ENCODE peak calls at places on chromosomes 7 and 10, in ten cellular contexts. E, X, T, F, I, V, O, D, Q and J are unnamed samples.

GRCh38 chr10:14191871-14192270 is 138.9 kb downstream of the FRMD4A start:
- DNase-seq in F (no peak), D (no peak), X (no peak), I (no peak), V (no peak), E (no peak), Q (no peak), T (no peak), O (no peak), J (no peak)

GRCh38 chr7:141074162-141074989 is 512 bp downstream of the TMEM178B start:
- DNase-seq in D (no peak), Q (no peak), I (peak), E (no peak), V (peak), F (peak), O (no peak), X (peak), T (peak), J (no peak)

GRCh38 chr10:84540617-84541288 is 212.4 kb downstream of the CCSER2 start:
- DNase-seq in D (no peak), E (peak), F (peak), X (peak), T (peak), O (no peak), I (no peak), Q (peak), V (peak), J (peak)

GRCh38 chr7:157819517-157819807 is 482.7 kb downstream of the DNAJB6 start:
- DNase-seq in X (no peak), E (no peak), D (no peak), V (peak), I (no peak), O (no peak), T (peak), F (no peak), Q (no peak), J (no peak)

GRCh38 chr10:46551701-46552525 is 4.5 kb downstream of the GPRIN2 start:
- DNase-seq in D (no peak), O (no peak), E (no peak), F (no peak), T (peak), Q (no peak), X (peak), I (no peak), V (peak), J (no peak)

GRCh38 chr7:121084748-121085336 is 96.3 kb downstream of the CPED1 start:
- DNase-seq in F (no peak), I (no peak), V (no peak), T (no peak), E (peak), X (no peak), O (peak), Q (peak), D (peak), J (no peak)

GRCh38 chr7:106895246-106895864 is 30.3 kb downstream of the PIK3CG start:
- DNase-seq in E (no peak), F (no peak), Q (no peak), X (no peak), V (no peak), T (no peak), O (no peak), D (no peak), I (no peak), J (no peak)

GRCh38 chr7:151806938-151807775 is 69.8 kb downstream of the PRKAG2 start:
- DNase-seq in Q (no peak), F (no peak), I (no peak), O (no peak), V (peak), E (no peak), X (no peak), D (no peak), T (peak), J (no peak)

GRCh38 chr10:101065479-101066145 is 3.8 kb downstream of the KAZALD1 start:
- DNase-seq in F (no peak), T (no peak), E (peak), O (no peak), X (no peak), Q (peak), V (no peak), I (no peak), D (no peak), J (no peak)

GRCh38 chr10:127694580-127695193 is 42.3 kb upstream of the FOXI2 start:
- DNase-seq in I (peak), E (no peak), D (no peak), V (no peak), O (no peak), Q (peak), T (no peak), X (peak), F (no peak), J (no peak)

GRCh38 chr7:80277434-80278427 is 143.1 kb downstream of the GNAI1 start:
- DNase-seq in V (no peak), I (no peak), O (no peak), X (no peak), E (peak), T (no peak), Q (peak), F (no peak), D (no peak), J (no peak)

GRCh38 chr10:118870467-118871243 is 115.9 kb upstream of the CACUL1 start:
- DNase-seq in E (peak), Q (peak), F (no peak), I (no peak), T (no peak), D (no peak), O (no peak), X (peak), V (no peak), J (no peak)

GRCh38 chr10:72638586-72639440 is 12.9 kb upstream of the MICU1 start:
- DNase-seq in D (no peak), X (no peak), I (no peak), T (no peak), O (no peak), V (no peak), F (no peak), E (no peak), Q (no peak), J (no peak)

GRCh38 chr10:44510716-44511115 is 125.8 kb upstream of the CXCL12 start:
- DNase-seq in D (no peak), I (no peak), T (no peak), Q (peak), V (no peak), O (no peak), E (peak), X (no peak), F (no peak), J (no peak)

GRCh38 chr10:113059001-113059780 is 109.1 kb downstream of the TCF7L2 start:
- DNase-seq in E (no peak), T (no peak), D (peak), X (peak), O (no peak), V (no peak), Q (no peak), I (no peak), F (no peak), J (no peak)

GRCh38 chr10:118908487-118909280 is 120.8 kb upstream of the NANOS1 start:
- DNase-seq in O (no peak), D (no peak), T (no peak), F (no peak), Q (no peak), X (no peak), E (no peak), V (no peak), I (no peak), J (no peak)

GRCh38 chr7:94154858-94155257 is 150.7 kb upstream of the BET1 start:
- DNase-seq in Q (peak), D (no peak), F (no peak), E (no peak), T (no peak), O (no peak), V (no peak), I (no peak), X (peak), J (no peak)

GRCh38 chr7:106736123-106736507 is 75.2 kb upstream of the CCDC71L start:
- DNase-seq in I (no peak), V (no peak), X (no peak), Q (no peak), F (no peak), E (no peak), D (no peak), O (no peak), T (no peak), J (no peak)

GRCh38 chr7:79877874-79878465 is 256.7 kb upstream of the GNAI1 start:
- DNase-seq in T (no peak), V (no peak), E (no peak), O (no peak), X (no peak), D (no peak), I (no peak), F (no peak), Q (no peak), J (no peak)

GRCh38 chr7:32179567-32179966 is 109.4 kb upstream of the PDE1C start:
- DNase-seq in I (no peak), Q (peak), D (no peak), V (no peak), O (no peak), E (no peak), F (no peak), T (no peak), X (no peak), J (no peak)

GRCh38 chr10:76051007-76051936 is 619.8 kb downstream of the LRMDA start:
- DNase-seq in E (no peak), X (peak), T (no peak), V (no peak), Q (no peak), I (no peak), D (no peak), F (peak), O (no peak), J (no peak)

GRCh38 chr10:105063796-105064195 is 422.7 kb downstream of the SORCS3 start:
- DNase-seq in I (no peak), Q (peak), V (no peak), O (no peak), F (no peak), D (no peak), E (no peak), T (no peak), X (peak), J (no peak)

GRCh38 chr10:104059364-104059763 is 26.3 kb downstream of the COL17A1 start:
- DNase-seq in T (no peak), D (no peak), E (no peak), V (no peak), O (no peak), I (no peak), F (peak), X (peak), Q (no peak), J (no peak)

GRCh38 chr10:92419740-92420553 is 129.0 kb downstream of the MARCHF5 start:
- DNase-seq in O (no peak), V (peak), F (no peak), E (no peak), D (no peak), I (no peak), X (peak), T (no peak), Q (peak), J (no peak)

GRCh38 chr10:72449842-72450495 is 95.2 kb upstream of the DNAJB12 start:
- DNase-seq in E (no peak), T (no peak), V (no peak), O (no peak), F (peak), X (no peak), I (no peak), D (no peak), Q (no peak), J (no peak)

GRCh38 chr7:151448261-151449252 is 8.6 kb upstream of the CRYGN start:
- DNase-seq in V (peak), E (peak), F (peak), I (peak), X (peak), O (no peak), Q (peak), D (no peak), T (peak), J (no peak)

GRCh38 chr10:55628260-55628701 is 732.8 kb downstream of the ZWINT start:
- DNase-seq in F (peak), Q (no peak), T (peak), V (peak), O (no peak), X (peak), E (no peak), D (no peak), I (no peak), J (no peak)

GRCh38 chr7:77475181-77475580 is 59.0 kb upstream of the GSAP start:
- DNase-seq in O (no peak), F (no peak), Q (no peak), V (no peak), I (no peak), D (no peak), X (no peak), T (no peak), E (no peak), J (no peak)

GRCh38 chr7:79180533-79180932 is 272.9 kb downstream of the MAGI2 start:
- DNase-seq in E (no peak), V (no peak), T (no peak), X (no peak), I (no peak), Q (no peak), O (no peak), D (no peak), F (no peak), J (no peak)

GRCh38 chr7:63900394-63901203 is 98.0 kb upstream of the ZNF722 start:
- DNase-seq in O (peak), T (peak), F (peak), Q (no peak), V (peak), I (peak), E (no peak), D (no peak), X (no peak), J (no peak)

GRCh38 chr7:151386301-151387160 is 23.3 kb downstream of the WDR86 start:
- DNase-seq in O (no peak), I (no peak), X (no peak), D (no peak), V (peak), F (no peak), T (no peak), Q (no peak), E (no peak), J (no peak)

GRCh38 chr10:103890194-103890658 is 27.8 kb downstream of the STN1 start:
- DNase-seq in E (peak), F (peak), D (no peak), V (no peak), Q (peak), T (no peak), I (no peak), X (no peak), O (no peak), J (no peak)

GRCh38 chr7:137287651-137288258 is 55.8 kb downstream of the PTN start:
- DNase-seq in I (peak), D (no peak), V (no peak), E (no peak), F (no peak), O (no peak), X (no peak), Q (peak), T (no peak), J (no peak)

GRCh38 chr7:471866-472639 is 47.6 kb downstream of the PDGFA start:
- DNase-seq in O (no peak), E (peak), Q (peak), T (peak), V (peak), F (no peak), D (peak), I (no peak), X (no peak), J (no peak)

GRCh38 chr10:100528885-100529472 is 692 bp downstream of the NDUFB8 start:
- DNase-seq in O (no peak), I (no peak), D (no peak), V (no peak), T (no peak), Q (peak), E (no peak), F (no peak), X (peak), J (peak)

GRCh38 chr10:58643029-58643428 is 130.4 kb downstream of the BICC1 start:
- DNase-seq in V (no peak), T (no peak), O (no peak), E (no peak), D (no peak), F (no peak), I (no peak), X (no peak), Q (no peak), J (no peak)

GRCh38 chr7:17183630-17184328 is 114.7 kb upstream of the AHR start:
- DNase-seq in T (no peak), X (no peak), D (no peak), I (no peak), O (no peak), F (no peak), V (no peak), Q (no peak), E (peak), J (no peak)

GRCh38 chr7:20828947-20829346 is 42.3 kb upstream of the SP8 start:
- DNase-seq in X (no peak), I (peak), T (no peak), E (no peak), V (no peak), Q (no peak), O (no peak), D (no peak), F (peak), J (no peak)

GRCh38 chr7:117269417-117269816 is 53.4 kb downstream of the WNT2 start:
- DNase-seq in I (no peak), V (no peak), O (peak), Q (peak), E (peak), F (no peak), X (no peak), T (no peak), D (peak), J (no peak)

GRCh38 chr7:73978681-73979563 is 49.1 kb upstream of the ELN start:
- DNase-seq in T (peak), X (peak), V (no peak), Q (peak), I (peak), E (no peak), D (no peak), F (peak), O (no peak), J (no peak)